ENCODE peak calls at places on chromosomes 6 and 20, in ten cellular contexts. F, Z, J, N, D, V, I, A, Y and R are unnamed samples.

GRCh38 chr20:37393196-37393862 is 47.4 kb downstream of the SRC start:
- DNase-seq in F (no peak), Z (no peak), J (no peak), N (no peak), D (no peak), V (no peak), I (no peak), A (no peak), Y (no peak), R (no peak)

GRCh38 chr20:21179796-21180195 is 53.9 kb downstream of the KIZ start:
- DNase-seq in F (no peak), Z (peak), J (no peak), N (no peak), D (no peak), V (no peak), I (no peak), A (no peak), Y (no peak), R (no peak)

GRCh38 chr20:64261138-64261537 is 5.6 kb downstream of the PCMTD2 start:
- DNase-seq in F (peak), Z (peak), J (no peak), N (no peak), D (no peak), V (no peak), I (no peak), A (no peak), Y (no peak), R (no peak)

GRCh38 chr6:87714093-87714809 is 12.2 kb upstream of the AKIRIN2 start:
- DNase-seq in F (no peak), Z (peak), J (no peak), N (no peak), D (peak), V (no peak), I (no peak), A (no peak), Y (no peak), R (no peak)

GRCh38 chr20:1298166-1298565 is 30.8 kb downstream of the SDCBP2 start:
- DNase-seq in F (no peak), Z (no peak), J (no peak), N (no peak), D (no peak), V (no peak), I (no peak), A (no peak), Y (no peak), R (no peak)

GRCh38 chr20:35909796-35910195 is 44.5 kb downstream of the SCAND1 start:
- DNase-seq in F (no peak), Z (no peak), J (no peak), N (no peak), D (no peak), V (no peak), I (no peak), A (no peak), Y (no peak), R (no peak)

GRCh38 chr20:41482647-41483552 is 116.3 kb upstream of the EMILIN3 start:
- DNase-seq in F (no peak), Z (peak), J (no peak), N (no peak), D (no peak), V (no peak), I (no peak), A (no peak), Y (no peak), R (no peak)

GRCh38 chr6:43723737-43724295 is 36.2 kb upstream of the MRPS18A start:
- DNase-seq in F (peak), Z (peak), J (peak), N (peak), D (peak), V (peak), I (peak), A (peak), Y (peak), R (no peak)

GRCh38 chr6:11122380-11122779 is 10.9 kb upstream of the ERVFRD-1 start:
- DNase-seq in F (no peak), Z (no peak), J (no peak), N (no peak), D (no peak), V (no peak), I (no peak), A (no peak), Y (no peak), R (no peak)

GRCh38 chr6:97203343-97203742 is 79.7 kb downstream of the MMS22L start:
- DNase-seq in F (no peak), Z (peak), J (no peak), N (no peak), D (no peak), V (no peak), I (no peak), A (no peak), Y (no peak), R (no peak)

GRCh38 chr6:42509765-42510164 is 54.1 kb upstream of the UBR2 start:
- DNase-seq in F (no peak), Z (peak), J (no peak), N (no peak), D (no peak), V (no peak), I (no peak), A (no peak), Y (no peak), R (no peak)

GRCh38 chr6:36067374-36068011 is 39.9 kb downstream of the MAPK14 start:
- DNase-seq in F (no peak), Z (peak), J (no peak), N (no peak), D (no peak), V (no peak), I (no peak), A (peak), Y (no peak), R (no peak)

GRCh38 chr6:113496157-113496556 is 361.0 kb upstream of the MARCKS start:
- DNase-seq in F (no peak), Z (no peak), J (no peak), N (no peak), D (no peak), V (no peak), I (no peak), A (no peak), Y (no peak), R (no peak)

GRCh38 chr20:64064145-64064698 is 1.2 kb downstream of the TCEA2 start:
- DNase-seq in F (no peak), Z (peak), J (no peak), N (no peak), D (no peak), V (no peak), I (peak), A (no peak), Y (no peak), R (no peak)

GRCh38 chr6:108115598-108116058 is 41.1 kb upstream of the OSTM1 start:
- DNase-seq in F (no peak), Z (peak), J (peak), N (peak), D (peak), V (no peak), I (peak), A (peak), Y (peak), R (no peak)

GRCh38 chr6:71766796-71767195 is 119.6 kb upstream of the RIMS1 start:
- DNase-seq in F (no peak), Z (no peak), J (no peak), N (no peak), D (no peak), V (no peak), I (no peak), A (no peak), Y (no peak), R (no peak)

GRCh38 chr6:88177961-88178464 is 11.9 kb upstream of the CNR1 start:
- DNase-seq in F (no peak), Z (no peak), J (no peak), N (no peak), D (no peak), V (no peak), I (no peak), A (no peak), Y (peak), R (no peak)

GRCh38 chr20:57384953-57385761 is 6.0 kb upstream of the RBM38 start:
- DNase-seq in F (no peak), Z (no peak), J (no peak), N (no peak), D (no peak), V (no peak), I (no peak), A (no peak), Y (no peak), R (no peak)

GRCh38 chr6:854405-855073 is 161.6 kb upstream of the EXOC2 start:
- DNase-seq in F (no peak), Z (peak), J (no peak), N (no peak), D (no peak), V (no peak), I (no peak), A (no peak), Y (no peak), R (no peak)

GRCh38 chr20:39581034-39581433 is 618.9 kb downstream of the DHX35 start:
- DNase-seq in F (no peak), Z (no peak), J (no peak), N (no peak), D (no peak), V (no peak), I (no peak), A (no peak), Y (no peak), R (no peak)

GRCh38 chr6:158270389-158271127 is 41.7 kb upstream of the TULP4 start:
- DNase-seq in F (no peak), Z (no peak), J (no peak), N (no peak), D (no peak), V (no peak), I (no peak), A (no peak), Y (no peak), R (no peak)
- H3K27ac ChIP-seq in F (no peak), Z (no peak), J (no peak), N (no peak), D (no peak), V (peak), I (peak), A (no peak), Y (no peak), R (no peak)

DNA sequence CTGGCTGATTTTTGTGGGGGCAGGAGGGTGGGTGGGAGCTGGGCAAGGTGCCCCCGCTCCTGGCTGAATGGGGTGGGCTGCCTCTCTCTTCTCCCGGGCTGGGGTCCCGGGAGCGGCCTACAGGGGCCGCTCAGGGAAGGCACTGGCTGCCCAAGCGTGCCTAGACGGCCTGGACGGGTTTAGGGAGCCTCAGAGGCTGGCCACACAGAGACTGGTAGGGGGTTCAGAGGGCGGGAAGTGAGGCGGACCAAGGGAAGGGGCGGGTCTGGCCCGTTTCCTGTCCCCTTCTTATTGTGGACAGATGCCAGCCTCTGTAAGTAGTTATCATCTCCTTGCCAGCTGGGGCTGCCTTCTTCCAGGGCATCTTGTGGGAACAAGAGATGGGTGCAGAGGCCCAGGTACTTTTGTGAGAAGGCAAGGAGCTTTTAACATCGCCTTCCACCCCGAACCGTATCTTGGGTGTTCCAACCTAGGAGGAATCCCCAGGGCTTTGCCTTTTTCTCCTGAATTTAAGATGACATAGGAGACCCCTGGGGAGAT is 437 bp downstream of the CD40 start:
- DNase-seq in F (no peak), Z (no peak), J (peak), N (peak), D (no peak), V (no peak), I (peak), A (no peak), Y (no peak), R (no peak)
- H3K4me3 ChIP-seq in F (peak), Z (peak), J (peak), N (peak), D (no peak), V (peak), I (peak), A (no peak), Y (peak), R (peak)

GRCh38 chr6:13524801-13525508 is 37.6 kb upstream of the GFOD1 start:
- DNase-seq in F (no peak), Z (no peak), J (no peak), N (no peak), D (no peak), V (no peak), I (no peak), A (no peak), Y (no peak), R (no peak)
- H3K27ac ChIP-seq in F (no peak), Z (no peak), J (no peak), N (no peak), D (no peak), V (no peak), I (no peak), A (peak), Y (no peak), R (no peak)

DNA sequence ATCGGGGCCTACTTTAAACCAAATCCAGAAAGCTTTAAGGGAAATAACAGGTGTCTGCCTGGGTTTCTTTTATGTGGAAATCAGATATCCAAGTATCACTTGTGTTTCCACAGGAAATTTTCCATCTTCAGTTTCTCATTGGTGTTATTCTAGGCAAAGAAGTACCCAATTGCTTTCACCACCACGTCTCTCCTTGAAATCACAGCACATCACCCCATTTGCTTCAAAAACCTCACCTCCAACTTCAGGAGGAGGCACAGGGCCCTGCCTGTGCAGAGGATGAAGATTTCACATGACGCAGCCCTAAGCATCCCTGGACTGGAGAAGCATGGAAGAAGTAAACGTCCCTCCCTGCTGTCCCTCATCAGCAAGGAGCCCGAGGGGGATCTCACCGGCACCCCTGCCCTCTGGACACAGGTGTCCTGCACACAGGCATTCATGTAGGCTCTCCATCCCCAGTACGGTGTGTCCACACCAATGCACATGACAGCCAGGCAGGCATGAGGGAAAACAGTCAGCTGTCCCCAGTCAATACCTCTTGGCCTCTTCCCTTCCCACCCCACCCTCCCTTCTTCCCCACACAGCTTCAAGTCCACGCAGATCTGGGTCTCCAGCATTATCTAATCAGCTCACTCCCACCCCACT is 182.2 kb downstream of the TBXT start:
- DNase-seq in F (no peak), Z (no peak), J (no peak), N (no peak), D (no peak), V (no peak), I (no peak), A (no peak), Y (no peak), R (no peak)
- H3K4me3 ChIP-seq in F (no peak), Z (peak), J (peak), N (no peak), D (no peak), V (no peak), I (peak), A (no peak), Y (no peak), R (peak)

DNA sequence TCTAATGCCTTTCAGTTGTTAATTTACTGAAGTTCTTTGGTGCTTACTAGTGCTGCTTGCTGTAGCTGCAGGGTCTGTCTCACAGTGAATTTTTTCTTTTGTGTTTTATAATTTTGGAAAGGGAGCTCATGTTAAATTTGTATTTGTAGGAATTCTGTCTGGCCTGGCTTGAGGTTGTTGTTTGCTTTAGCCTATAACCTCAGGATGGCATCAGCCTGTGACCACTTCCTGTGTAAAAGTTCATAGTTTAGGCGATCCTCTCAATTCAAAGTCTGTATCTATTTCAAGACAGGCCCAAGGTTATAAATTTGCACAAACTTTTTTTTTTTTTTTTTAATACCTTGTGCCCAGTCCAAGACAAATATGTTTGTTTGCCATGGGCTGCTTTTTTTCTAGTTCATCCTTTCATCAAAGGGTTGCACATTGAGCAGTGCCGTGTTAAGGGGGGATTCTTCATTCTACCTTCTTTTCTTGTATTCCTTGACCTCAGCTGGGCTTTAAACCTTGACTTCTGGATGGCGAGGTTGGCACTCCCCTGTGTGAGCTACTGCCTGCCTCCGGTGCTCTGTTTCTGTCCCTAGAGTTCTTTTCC is 7.3 kb downstream of the RIPK1 start:
- DNase-seq in F (no peak), Z (no peak), J (peak), N (no peak), D (no peak), V (no peak), I (no peak), A (no peak), Y (peak), R (no peak)
- H3K27ac ChIP-seq in F (peak), Z (no peak), J (peak), N (peak), D (peak), V (no peak), I (no peak), A (no peak), Y (peak), R (no peak)

GRCh38 chr6:116369540-116370327 is 1.0 kb upstream of the DSE start:
- DNase-seq in F (no peak), Z (no peak), J (no peak), N (no peak), D (peak), V (no peak), I (no peak), A (no peak), Y (no peak), R (no peak)
- H3K4me3 ChIP-seq in F (peak), Z (peak), J (peak), N (peak), D (no peak), V (no peak), I (peak), A (peak), Y (no peak), R (peak)

DNA sequence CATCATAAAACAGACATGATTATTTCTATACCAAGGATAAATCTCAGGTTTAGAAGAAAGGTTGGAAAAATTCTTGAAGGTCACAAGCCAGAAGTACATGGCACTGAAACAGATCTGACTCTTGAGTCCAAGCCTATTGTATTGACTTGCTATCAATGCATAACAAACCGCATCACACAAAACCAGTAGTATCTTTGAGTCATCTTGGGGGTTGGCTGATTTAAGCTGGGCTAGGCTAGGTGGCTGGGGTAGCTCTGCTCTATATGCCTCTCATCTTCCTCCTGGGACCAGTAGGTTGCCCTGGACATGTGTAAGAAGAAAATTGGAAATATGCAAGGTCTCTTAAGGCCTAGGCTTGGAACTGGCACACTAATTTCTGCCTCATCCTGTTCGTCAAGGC is 37.0 kb upstream of the RAB23 start:
- DNase-seq in F (no peak), Z (no peak), J (no peak), N (no peak), D (no peak), V (no peak), I (no peak), A (no peak), Y (no peak), R (no peak)
- H3K27ac ChIP-seq in F (no peak), Z (peak), J (no peak), N (peak), D (no peak), V (no peak), I (no peak), A (no peak), Y (no peak), R (no peak)

GRCh38 chr20:23727016-23727415 is 23.7 kb downstream of the CST1 start:
- DNase-seq in F (no peak), Z (no peak), J (no peak), N (no peak), D (no peak), V (no peak), I (no peak), A (no peak), Y (no peak), R (no peak)

GRCh38 chr20:23725102-23725501 is 25.6 kb downstream of the CST1 start:
- DNase-seq in F (no peak), Z (no peak), J (no peak), N (no peak), D (no peak), V (no peak), I (no peak), A (no peak), Y (no peak), R (no peak)

DNA sequence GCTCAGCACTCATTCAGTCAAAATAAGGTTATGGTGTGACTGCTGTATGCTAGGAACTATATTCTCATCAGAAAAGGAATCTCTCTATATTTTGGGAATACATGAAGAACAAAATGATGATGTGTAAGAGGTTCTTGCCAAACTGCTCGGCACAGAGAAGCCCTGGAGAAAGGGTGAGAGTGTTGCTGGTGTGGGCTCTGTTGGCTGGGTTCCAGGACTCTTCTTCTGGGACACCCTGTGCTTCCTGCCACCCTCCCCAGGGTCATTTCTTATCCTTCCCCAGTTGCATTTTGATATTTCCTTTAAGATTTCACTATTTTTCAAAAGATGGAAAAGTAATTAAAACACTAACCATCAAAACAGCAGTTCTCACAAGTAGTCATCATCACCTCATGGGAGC is 28.8 kb downstream of the CST1 start:
- DNase-seq in F (no peak), Z (no peak), J (no peak), N (no peak), D (no peak), V (no peak), I (no peak), A (no peak), Y (no peak), R (no peak)
- H3K4me3 ChIP-seq in F (no peak), Z (no peak), J (no peak), N (no peak), D (no peak), V (no peak), I (no peak), A (no peak), Y (no peak), R (no peak)